ENCODE peak calls at places on chromosomes 2 and 18, in nine cellular contexts. One of them, this sample, is unnamed.
A peak's percentile ranks its signal among the peaks of the same experiment; 100 is the strongest.

GRCh38 chr2:190664240-190664639 is 15.4 kb downstream of the NAB1 start:
- DNase-seq in B cell: no peak
- DNase-seq in fibroblast of villous mesenchyme: no peak
- DNase-seq in transverse colon: no peak
- DNase-seq in activated CD4-positive, alpha-beta T cell treated with anti-CD3 and anti-CD28 coated beads, Interleukin-2, amount 10 ng/mL, durations not matched to agents 7 days and 5 days: no peak
- DNase-seq in activated CD8-positive, alpha-beta T cell treated with anti-CD3 and anti-CD28 coated beads, Interleukin-2, amount 10 ng/mL, durations not matched to agents 7 days and 5 days: no peak
- DNase-seq in adrenal gland: no peak
- DNase-seq in NCI-H1092 treated with DMSO at 0.1 percent for 48 hours: no peak
- DNase-seq in amniotic stem cell: no peak
- DNase-seq in this sample: no peak

GRCh38 chr2:122072666-122073065 is 317.2 kb downstream of the TSN start:
- DNase-seq in B cell: no peak
- DNase-seq in fibroblast of villous mesenchyme: no peak
- DNase-seq in transverse colon: no peak
- DNase-seq in activated CD4-positive, alpha-beta T cell treated with anti-CD3 and anti-CD28 coated beads, Interleukin-2, amount 10 ng/mL, durations not matched to agents 7 days and 5 days: no peak
- DNase-seq in activated CD8-positive, alpha-beta T cell treated with anti-CD3 and anti-CD28 coated beads, Interleukin-2, amount 10 ng/mL, durations not matched to agents 7 days and 5 days: no peak
- DNase-seq in adrenal gland: no peak
- DNase-seq in NCI-H1092 treated with DMSO at 0.1 percent for 48 hours: no peak
- DNase-seq in amniotic stem cell: no peak
- DNase-seq in this sample: no peak

GRCh38 chr2:27222407-27222806 is 5.2 kb downstream of the CAD start:
- DNase-seq in B cell: no peak
- DNase-seq in fibroblast of villous mesenchyme: no peak
- DNase-seq in transverse colon: no peak
- DNase-seq in activated CD4-positive, alpha-beta T cell treated with anti-CD3 and anti-CD28 coated beads, Interleukin-2, amount 10 ng/mL, durations not matched to agents 7 days and 5 days: no peak
- DNase-seq in activated CD8-positive, alpha-beta T cell treated with anti-CD3 and anti-CD28 coated beads, Interleukin-2, amount 10 ng/mL, durations not matched to agents 7 days and 5 days: no peak
- DNase-seq in adrenal gland: no peak
- DNase-seq in NCI-H1092 treated with DMSO at 0.1 percent for 48 hours: no peak
- DNase-seq in amniotic stem cell: no peak
- DNase-seq in this sample: no peak

GRCh38 chr2:233814436-233814835 is 36.3 kb downstream of the MROH2A start:
- DNase-seq in B cell: no peak
- DNase-seq in fibroblast of villous mesenchyme: no peak
- DNase-seq in transverse colon: peak; percentile 2
- DNase-seq in activated CD4-positive, alpha-beta T cell treated with anti-CD3 and anti-CD28 coated beads, Interleukin-2, amount 10 ng/mL, durations not matched to agents 7 days and 5 days: no peak
- DNase-seq in activated CD8-positive, alpha-beta T cell treated with anti-CD3 and anti-CD28 coated beads, Interleukin-2, amount 10 ng/mL, durations not matched to agents 7 days and 5 days: no peak
- DNase-seq in adrenal gland: peak; percentile 4
- DNase-seq in NCI-H1092 treated with DMSO at 0.1 percent for 48 hours: no peak
- DNase-seq in amniotic stem cell: no peak
- DNase-seq in this sample: no peak

GRCh38 chr2:197759013-197759412 is 26.1 kb downstream of the BOLL start:
- DNase-seq in B cell: no peak
- DNase-seq in fibroblast of villous mesenchyme: no peak
- DNase-seq in transverse colon: no peak
- DNase-seq in activated CD4-positive, alpha-beta T cell treated with anti-CD3 and anti-CD28 coated beads, Interleukin-2, amount 10 ng/mL, durations not matched to agents 7 days and 5 days: no peak
- DNase-seq in activated CD8-positive, alpha-beta T cell treated with anti-CD3 and anti-CD28 coated beads, Interleukin-2, amount 10 ng/mL, durations not matched to agents 7 days and 5 days: no peak
- DNase-seq in adrenal gland: no peak
- DNase-seq in NCI-H1092 treated with DMSO at 0.1 percent for 48 hours: no peak
- DNase-seq in amniotic stem cell: no peak
- DNase-seq in this sample: no peak

GRCh38 chr2:174247474-174248186 is 702 bp downstream of the OLA1 start:
- DNase-seq in B cell: no peak
- DNase-seq in fibroblast of villous mesenchyme: peak; percentile 42
- DNase-seq in transverse colon: no peak
- DNase-seq in activated CD4-positive, alpha-beta T cell treated with anti-CD3 and anti-CD28 coated beads, Interleukin-2, amount 10 ng/mL, durations not matched to agents 7 days and 5 days: no peak
- DNase-seq in activated CD8-positive, alpha-beta T cell treated with anti-CD3 and anti-CD28 coated beads, Interleukin-2, amount 10 ng/mL, durations not matched to agents 7 days and 5 days: peak; percentile 24
- DNase-seq in adrenal gland: peak; percentile 54
- DNase-seq in NCI-H1092 treated with DMSO at 0.1 percent for 48 hours: peak; percentile 52
- DNase-seq in amniotic stem cell: no peak
- DNase-seq in this sample: peak; percentile 35

GRCh38 chr2:229674830-229675530 is 39.4 kb downstream of the DNER start:
- DNase-seq in B cell: no peak
- DNase-seq in fibroblast of villous mesenchyme: no peak
- DNase-seq in transverse colon: no peak
- DNase-seq in activated CD4-positive, alpha-beta T cell treated with anti-CD3 and anti-CD28 coated beads, Interleukin-2, amount 10 ng/mL, durations not matched to agents 7 days and 5 days: no peak
- DNase-seq in activated CD8-positive, alpha-beta T cell treated with anti-CD3 and anti-CD28 coated beads, Interleukin-2, amount 10 ng/mL, durations not matched to agents 7 days and 5 days: no peak
- DNase-seq in adrenal gland: peak; percentile 51
- DNase-seq in NCI-H1092 treated with DMSO at 0.1 percent for 48 hours: no peak
- DNase-seq in amniotic stem cell: no peak
- DNase-seq in this sample: no peak

GRCh38 chr2:161067846-161068245 is 92.4 kb upstream of the TANK start:
- DNase-seq in B cell: no peak
- DNase-seq in fibroblast of villous mesenchyme: no peak
- DNase-seq in transverse colon: no peak
- DNase-seq in activated CD4-positive, alpha-beta T cell treated with anti-CD3 and anti-CD28 coated beads, Interleukin-2, amount 10 ng/mL, durations not matched to agents 7 days and 5 days: no peak
- DNase-seq in activated CD8-positive, alpha-beta T cell treated with anti-CD3 and anti-CD28 coated beads, Interleukin-2, amount 10 ng/mL, durations not matched to agents 7 days and 5 days: no peak
- DNase-seq in adrenal gland: no peak
- DNase-seq in NCI-H1092 treated with DMSO at 0.1 percent for 48 hours: no peak
- DNase-seq in amniotic stem cell: no peak
- DNase-seq in this sample: no peak

GRCh38 chr2:9630001-9630749 is 622 bp downstream of the YWHAQ start:
- DNase-seq in B cell: peak; percentile 85
- DNase-seq in fibroblast of villous mesenchyme: peak; percentile 67
- DNase-seq in transverse colon: peak; percentile 83
- DNase-seq in activated CD4-positive, alpha-beta T cell treated with anti-CD3 and anti-CD28 coated beads, Interleukin-2, amount 10 ng/mL, durations not matched to agents 7 days and 5 days: peak; percentile 77
- DNase-seq in activated CD8-positive, alpha-beta T cell treated with anti-CD3 and anti-CD28 coated beads, Interleukin-2, amount 10 ng/mL, durations not matched to agents 7 days and 5 days: peak; percentile 81
- DNase-seq in adrenal gland: peak; percentile 68
- DNase-seq in NCI-H1092 treated with DMSO at 0.1 percent for 48 hours: peak; percentile 55
- DNase-seq in amniotic stem cell: peak; percentile 64
- DNase-seq in this sample: peak; percentile 83

GRCh38 chr2:230925443-230925878 is 419 bp upstream of the GPR55 start:
- DNase-seq in B cell: no peak
- DNase-seq in fibroblast of villous mesenchyme: no peak
- DNase-seq in transverse colon: peak; percentile 6
- DNase-seq in activated CD4-positive, alpha-beta T cell treated with anti-CD3 and anti-CD28 coated beads, Interleukin-2, amount 10 ng/mL, durations not matched to agents 7 days and 5 days: no peak
- DNase-seq in activated CD8-positive, alpha-beta T cell treated with anti-CD3 and anti-CD28 coated beads, Interleukin-2, amount 10 ng/mL, durations not matched to agents 7 days and 5 days: peak; percentile 32
- DNase-seq in adrenal gland: no peak
- DNase-seq in NCI-H1092 treated with DMSO at 0.1 percent for 48 hours: no peak
- DNase-seq in amniotic stem cell: no peak
- DNase-seq in this sample: no peak

GRCh38 chr18:57533901-57534300 is 52.6 kb downstream of the FECH start:
- DNase-seq in B cell: no peak
- DNase-seq in fibroblast of villous mesenchyme: no peak
- DNase-seq in transverse colon: no peak
- DNase-seq in activated CD4-positive, alpha-beta T cell treated with anti-CD3 and anti-CD28 coated beads, Interleukin-2, amount 10 ng/mL, durations not matched to agents 7 days and 5 days: no peak
- DNase-seq in activated CD8-positive, alpha-beta T cell treated with anti-CD3 and anti-CD28 coated beads, Interleukin-2, amount 10 ng/mL, durations not matched to agents 7 days and 5 days: no peak
- DNase-seq in adrenal gland: no peak
- DNase-seq in NCI-H1092 treated with DMSO at 0.1 percent for 48 hours: no peak
- DNase-seq in amniotic stem cell: no peak
- DNase-seq in this sample: no peak

GRCh38 chr2:105325389-105325963 is 4.1 kb downstream of the TGFBRAP1 start:
- DNase-seq in B cell: no peak
- DNase-seq in fibroblast of villous mesenchyme: peak; percentile 95
- DNase-seq in transverse colon: no peak
- DNase-seq in activated CD4-positive, alpha-beta T cell treated with anti-CD3 and anti-CD28 coated beads, Interleukin-2, amount 10 ng/mL, durations not matched to agents 7 days and 5 days: no peak
- DNase-seq in activated CD8-positive, alpha-beta T cell treated with anti-CD3 and anti-CD28 coated beads, Interleukin-2, amount 10 ng/mL, durations not matched to agents 7 days and 5 days: no peak
- DNase-seq in adrenal gland: no peak
- DNase-seq in NCI-H1092 treated with DMSO at 0.1 percent for 48 hours: no peak
- DNase-seq in amniotic stem cell: no peak
- DNase-seq in this sample: no peak

GRCh38 chr18:77366067-77366724 is 116.5 kb downstream of the GALR1 start:
- DNase-seq in B cell: no peak
- DNase-seq in fibroblast of villous mesenchyme: no peak
- DNase-seq in transverse colon: no peak
- DNase-seq in activated CD4-positive, alpha-beta T cell treated with anti-CD3 and anti-CD28 coated beads, Interleukin-2, amount 10 ng/mL, durations not matched to agents 7 days and 5 days: no peak
- DNase-seq in activated CD8-positive, alpha-beta T cell treated with anti-CD3 and anti-CD28 coated beads, Interleukin-2, amount 10 ng/mL, durations not matched to agents 7 days and 5 days: no peak
- DNase-seq in adrenal gland: no peak
- DNase-seq in NCI-H1092 treated with DMSO at 0.1 percent for 48 hours: no peak
- DNase-seq in amniotic stem cell: no peak
- DNase-seq in this sample: no peak

GRCh38 chr18:46350598-46351172 is 246.5 kb downstream of the HAUS1 start:
- DNase-seq in B cell: no peak
- DNase-seq in fibroblast of villous mesenchyme: no peak
- DNase-seq in transverse colon: no peak
- DNase-seq in activated CD4-positive, alpha-beta T cell treated with anti-CD3 and anti-CD28 coated beads, Interleukin-2, amount 10 ng/mL, durations not matched to agents 7 days and 5 days: no peak
- DNase-seq in activated CD8-positive, alpha-beta T cell treated with anti-CD3 and anti-CD28 coated beads, Interleukin-2, amount 10 ng/mL, durations not matched to agents 7 days and 5 days: no peak
- DNase-seq in adrenal gland: no peak
- DNase-seq in NCI-H1092 treated with DMSO at 0.1 percent for 48 hours: no peak
- DNase-seq in amniotic stem cell: no peak
- DNase-seq in this sample: no peak

GRCh38 chr2:151205601-151206000 is 56.1 kb downstream of the RBM43 start:
- DNase-seq in B cell: no peak
- DNase-seq in fibroblast of villous mesenchyme: no peak
- DNase-seq in transverse colon: no peak
- DNase-seq in activated CD4-positive, alpha-beta T cell treated with anti-CD3 and anti-CD28 coated beads, Interleukin-2, amount 10 ng/mL, durations not matched to agents 7 days and 5 days: no peak
- DNase-seq in activated CD8-positive, alpha-beta T cell treated with anti-CD3 and anti-CD28 coated beads, Interleukin-2, amount 10 ng/mL, durations not matched to agents 7 days and 5 days: no peak
- DNase-seq in adrenal gland: no peak
- DNase-seq in NCI-H1092 treated with DMSO at 0.1 percent for 48 hours: no peak
- DNase-seq in amniotic stem cell: no peak
- DNase-seq in this sample: no peak

GRCh38 chr2:158130832-158131473 is 29.3 kb downstream of the UPP2 start:
- DNase-seq in B cell: no peak
- DNase-seq in fibroblast of villous mesenchyme: no peak
- DNase-seq in transverse colon: no peak
- DNase-seq in activated CD4-positive, alpha-beta T cell treated with anti-CD3 and anti-CD28 coated beads, Interleukin-2, amount 10 ng/mL, durations not matched to agents 7 days and 5 days: no peak
- DNase-seq in activated CD8-positive, alpha-beta T cell treated with anti-CD3 and anti-CD28 coated beads, Interleukin-2, amount 10 ng/mL, durations not matched to agents 7 days and 5 days: no peak
- DNase-seq in adrenal gland: no peak
- DNase-seq in NCI-H1092 treated with DMSO at 0.1 percent for 48 hours: no peak
- DNase-seq in amniotic stem cell: no peak
- DNase-seq in this sample: no peak

GRCh38 chr2:101571951-101572350 is 97.0 kb upstream of the RFX8 start:
- DNase-seq in B cell: no peak
- DNase-seq in fibroblast of villous mesenchyme: no peak
- DNase-seq in transverse colon: no peak
- DNase-seq in activated CD4-positive, alpha-beta T cell treated with anti-CD3 and anti-CD28 coated beads, Interleukin-2, amount 10 ng/mL, durations not matched to agents 7 days and 5 days: no peak
- DNase-seq in activated CD8-positive, alpha-beta T cell treated with anti-CD3 and anti-CD28 coated beads, Interleukin-2, amount 10 ng/mL, durations not matched to agents 7 days and 5 days: no peak
- DNase-seq in adrenal gland: no peak
- DNase-seq in NCI-H1092 treated with DMSO at 0.1 percent for 48 hours: no peak
- DNase-seq in amniotic stem cell: no peak
- DNase-seq in this sample: no peak